ENCODE peak calls at places on chromosomes 12 and 14, in seven cellular contexts. B is dorsolateral prefrontal cortex, M is A549, E is astrocyte, F is mammary epithelial cell, C is bronchial epithelial cell, V is tibial nerve. D is an unnamed sample.

GRCh38 chr12:123063535-123063934 is 83.1 kb downstream of the ARL6IP4 start:
- DNase-seq in C (no peak), V (no peak), E (no peak), M (peak), B (no peak), F (no peak), D (no peak)

GRCh38 chr12:112122823-112123690 is 2.3 kb upstream of the TRAFD1 start:
- DNase-seq in F (no peak), B (no peak), E (peak), V (no peak), C (no peak), M (no peak), D (peak)

GRCh38 chr12:68451261-68452091 is 119.3 kb upstream of the MDM1 start:
- DNase-seq in C (peak), B (no peak), F (peak), M (no peak), E (peak), V (peak), D (peak)

GRCh38 chr12:123089125-123089524 is 61.8 kb downstream of the PITPNM2 start:
- DNase-seq in F (no peak), V (no peak), E (no peak), M (no peak), C (no peak), B (no peak), D (no peak)

GRCh38 chr14:80587096-80587724 is 354.3 kb downstream of the CEP128 start:
- DNase-seq in M (no peak), V (no peak), F (peak), B (no peak), C (peak), E (peak), D (peak)

GRCh38 chr14:23285530-23286019 is 357 bp downstream of the HOMEZ start:
- DNase-seq in F (no peak), E (no peak), B (no peak), M (peak), C (peak), V (no peak), D (no peak)

GRCh38 chr12:101013993-101014392 is 196.0 kb downstream of the SLC5A8 start:
- DNase-seq in F (no peak), M (no peak), B (no peak), C (no peak), E (no peak), V (no peak), D (no peak)

GRCh38 chr12:131775904-131776889 is 52.0 kb upstream of the MMP17 start:
- DNase-seq in B (peak), M (no peak), V (no peak), C (peak), E (no peak), F (no peak), D (no peak)

GRCh38 chr14:32507029-32507984 is 178.2 kb downstream of the AKAP6 start:
- DNase-seq in F (peak), B (no peak), M (peak), V (no peak), C (peak), E (peak), D (peak)

GRCh38 chr12:30792648-30793499 is 38.1 kb upstream of the CAPRIN2 start:
- DNase-seq in B (no peak), C (peak), V (no peak), F (peak), E (peak), M (no peak), D (peak)

GRCh38 chr14:92925446-92925845 is 2.5 kb downstream of the CHGA start:
- DNase-seq in B (peak), V (no peak), M (no peak), C (no peak), E (no peak), F (no peak), D (no peak)

GRCh38 chr12:19186722-19187661 is 57.5 kb downstream of the PLEKHA5 start:
- DNase-seq in F (peak), E (peak), M (peak), B (no peak), C (peak), V (peak), D (peak)

GRCh38 chr14:65840786-65841185 is 428.3 kb downstream of the FUT8 start:
- DNase-seq in M (no peak), C (no peak), F (no peak), V (no peak), B (no peak), E (no peak), D (peak)

GRCh38 chr14:92589213-92589852 is 75.8 kb downstream of the RIN3 start:
- DNase-seq in F (no peak), B (no peak), M (no peak), E (no peak), C (peak), V (no peak), D (peak)

GRCh38 chr12:44654641-44655625 is 221.2 kb downstream of the NELL2 start:
- DNase-seq in B (no peak), M (no peak), E (no peak), F (no peak), C (no peak), V (no peak), D (no peak)

GRCh38 chr12:109621864-109622485 is 48.4 kb downstream of the MVK start:
- DNase-seq in V (no peak), E (no peak), F (no peak), B (no peak), C (no peak), M (no peak), D (peak)

GRCh38 chr12:106133136-106134087 is 5.3 kb downstream of the NUAK1 start:
- DNase-seq in F (peak), V (no peak), M (peak), C (peak), E (peak), B (no peak), D (peak)

GRCh38 chr14:66078031-66078430 is 408.1 kb upstream of the CCDC196 start:
- DNase-seq in E (no peak), C (no peak), B (no peak), V (no peak), F (no peak), M (no peak), D (no peak)

GRCh38 chr12:11321980-11322379 is 11.7 kb upstream of the PRB4 start:
- DNase-seq in B (no peak), F (no peak), V (no peak), E (no peak), M (no peak), C (no peak), D (no peak)

GRCh38 chr12:113066806-113067400 is 10.4 kb downstream of the DTX1 start:
- DNase-seq in B (peak), C (no peak), F (no peak), M (no peak), V (no peak), E (no peak), D (no peak)

GRCh38 chr12:13289644-13290285 is 93.2 kb downstream of the EMP1 start:
- DNase-seq in C (peak), M (no peak), F (peak), V (peak), E (peak), B (no peak), D (peak)

GRCh38 chr12:91367234-91367849 is 184.7 kb upstream of the DCN start:
- DNase-seq in M (peak), F (no peak), C (peak), V (no peak), E (no peak), B (no peak), D (peak)

GRCh38 chr14:34539407-34540180 is at the start of gene EAPP:
- DNase-seq in F (peak), E (peak), V (peak), B (peak), C (peak), M (peak), D (peak)

GRCh38 chr12:105843989-105844768 is 294.6 kb downstream of the NUAK1 start:
- DNase-seq in B (peak), V (peak), F (no peak), M (no peak), C (no peak), E (peak), D (peak)

GRCh38 chr12:87812711-87813110 is 216.5 kb downstream of the C12orf50 start:
- DNase-seq in M (no peak), B (no peak), V (no peak), C (no peak), F (no peak), E (peak), D (no peak)

DNA sequence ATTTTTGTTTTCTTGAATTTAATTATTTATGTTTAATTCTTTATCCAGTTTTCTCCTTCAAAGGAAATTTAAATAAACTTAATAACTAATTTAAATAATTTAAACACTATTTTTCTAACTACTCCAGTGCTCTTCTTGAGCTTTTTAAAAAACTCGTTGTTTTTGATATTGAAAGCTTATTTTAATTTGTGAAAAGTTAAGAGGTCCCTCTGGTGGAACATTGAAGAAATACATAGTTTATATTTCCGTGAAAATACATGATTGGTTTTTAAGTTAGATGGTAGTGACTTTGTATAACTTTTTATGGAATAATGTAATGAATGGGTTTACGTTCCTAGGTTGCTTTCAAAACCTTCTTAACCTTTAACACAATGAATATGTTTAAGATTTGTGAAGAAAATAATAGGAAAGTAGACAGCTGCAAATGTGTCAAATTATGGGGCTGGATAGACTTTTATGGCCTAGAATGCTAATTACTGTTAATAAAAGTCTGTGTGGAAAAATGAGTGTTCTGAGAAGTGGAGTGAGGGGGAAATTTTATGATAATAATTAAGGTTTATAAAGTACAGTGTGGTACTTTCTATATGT is 45.9 kb upstream of the MSRB3 start:
- DNase-seq in C (peak), M (peak), E (peak), F (peak), B (no peak), V (no peak), D (peak)
- TF ChIP-seq CTCF in C (peak), M (peak), E (peak), F (peak), B (peak), V (peak), D (peak)

GRCh38 chr12:54497883-54498282 is 331 bp downstream of the NCKAP1L start:
- DNase-seq in E (no peak), M (no peak), V (no peak), B (no peak), C (no peak), F (no peak), D (no peak)
- H3K4me3 ChIP-seq in E (no peak), M (no peak), V (no peak), B (peak), C (no peak), F (no peak), D (no peak)

GRCh38 chr12:116916714-116917114 is 6.0 kb downstream of the FBXW8 start:
- DNase-seq in C (peak), V (no peak), M (peak), F (peak), B (no peak), E (peak), D (peak)
- TF ChIP-seq CTCF in C (no peak), V (no peak), M (peak), F (peak), B (no peak), E (peak), D (peak)

DNA sequence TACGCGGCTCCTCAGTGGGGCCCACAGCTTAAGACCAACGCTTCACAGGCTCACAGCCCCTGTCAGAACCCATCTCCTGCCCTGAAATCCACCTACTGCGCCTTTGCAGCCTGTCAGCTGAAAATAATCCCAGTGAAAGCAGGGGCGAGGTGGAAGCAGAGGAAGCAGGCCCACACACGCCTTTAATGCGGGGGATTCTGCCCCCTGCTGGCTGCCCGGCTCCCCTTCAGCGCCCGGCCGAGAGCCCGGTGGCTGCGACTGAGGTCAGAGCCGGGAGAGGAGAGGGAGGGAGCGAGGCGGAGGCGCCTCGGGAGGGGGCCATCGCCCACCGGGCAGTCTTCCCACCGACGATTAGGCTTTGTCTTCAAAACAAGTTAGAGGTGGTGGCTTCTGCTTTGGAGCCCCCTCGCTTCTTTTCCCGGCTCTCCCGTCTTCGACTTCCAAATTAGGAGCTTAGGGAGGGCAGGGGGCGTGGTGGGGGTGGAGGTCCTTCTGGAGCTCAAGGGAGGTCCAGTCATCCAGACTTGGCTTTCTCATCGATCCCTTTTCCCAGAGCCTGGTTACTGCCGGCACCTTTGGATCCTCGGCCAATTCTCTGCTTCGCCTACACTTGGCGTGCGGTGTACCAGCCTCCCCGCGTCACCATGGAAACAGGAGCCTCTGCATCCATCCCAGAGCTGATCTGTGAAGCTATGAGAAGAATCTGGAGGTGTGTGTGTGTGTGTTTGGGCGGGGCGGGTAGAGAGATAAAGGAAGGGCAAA is 25.2 kb upstream of the RND1 start:
- DNase-seq in C (peak), B (peak), V (peak), E (peak), F (peak), M (no peak), D (peak)
- H3K4me3 ChIP-seq in C (no peak), B (peak), V (no peak), E (peak), F (peak), M (peak), D (peak)

GRCh38 chr12:118714051-118714460 is 267.3 kb upstream of the SRRM4 start:
- DNase-seq in V (no peak), C (peak), B (no peak), F (no peak), E (no peak), M (peak), D (no peak)
- TF ChIP-seq CTCF in V (no peak), C (peak), B (peak), F (peak), E (no peak), M (peak), D (peak)

DNA sequence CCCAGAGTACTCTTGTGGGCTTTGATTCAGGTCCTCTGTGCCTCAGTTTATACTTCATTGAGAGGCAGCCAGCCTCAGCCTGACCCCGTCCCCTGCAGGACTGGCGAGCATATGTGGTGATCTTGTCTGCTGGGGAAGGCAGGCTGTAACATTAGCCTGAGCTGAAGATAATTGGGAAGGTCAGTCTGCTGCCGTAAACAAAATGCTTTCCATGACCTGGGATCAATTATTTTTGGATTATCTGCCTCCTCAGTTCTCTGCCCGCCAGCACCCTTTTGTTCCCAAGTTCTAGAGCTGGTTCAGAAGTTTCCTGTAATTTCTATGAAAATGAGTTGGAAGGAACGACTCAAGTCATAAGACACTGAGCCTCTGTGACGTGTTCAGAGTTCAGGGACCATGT is 4.5 kb downstream of the ORAI1 start:
- DNase-seq in F (no peak), M (no peak), C (no peak), V (no peak), B (no peak), E (no peak), D (no peak)
- H3K4me3 ChIP-seq in F (no peak), M (no peak), C (no peak), V (no peak), B (no peak), E (no peak), D (no peak)

GRCh38 chr14:95597784-95598204 is 62.9 kb downstream of the GLRX5 start:
- DNase-seq in B (peak), M (no peak), E (peak), C (peak), F (peak), V (no peak), D (peak)
- TF ChIP-seq CTCF in B (no peak), M (no peak), E (no peak), C (no peak), F (no peak), V (no peak), D (no peak)